ENCODE peak calls at places on chromosomes 13 and 19, in seven cellular contexts. M, L, U, X, T, S and B are unnamed samples.

GRCh38 chr19:30175987-30176386 is 196.2 kb upstream of the ZNF536 start:
- DNase-seq in T (no peak), L (no peak), S (no peak), M (no peak), U (no peak), X (no peak), B (no peak)

GRCh38 chr13:51303882-51304281 is 35.6 kb upstream of the SERPINE3 start:
- DNase-seq in U (no peak), M (no peak), S (no peak), T (no peak), X (peak), L (no peak), B (no peak)

GRCh38 chr19:4018775-4019504 is 11.4 kb downstream of the PIAS4 start:
- DNase-seq in L (no peak), S (no peak), X (no peak), M (no peak), U (no peak), T (no peak), B (no peak)

GRCh38 chr13:29883941-29884518 is 33.6 kb upstream of the UBL3 start:
- DNase-seq in X (no peak), L (peak), S (no peak), T (no peak), U (no peak), M (no peak), B (peak)

GRCh38 chr13:32228330-32229041 is 86.7 kb downstream of the ZAR1L start:
- DNase-seq in T (no peak), L (peak), S (no peak), M (peak), U (no peak), X (no peak), B (no peak)

GRCh38 chr19:23415561-23416191 is 20.4 kb upstream of the ZNF91 start:
- DNase-seq in M (no peak), T (peak), S (peak), L (no peak), X (peak), U (no peak), B (no peak)

GRCh38 chr19:4504874-4505569 is 13.3 kb downstream of the PLIN4 start:
- DNase-seq in U (no peak), M (no peak), T (no peak), S (no peak), X (no peak), L (no peak), B (no peak)

GRCh38 chr13:48457578-48458242 is 44.8 kb upstream of the LPAR6 start:
- DNase-seq in U (no peak), L (no peak), S (no peak), M (no peak), X (no peak), T (no peak), B (no peak)

GRCh38 chr19:6271721-6272410 is 7.9 kb downstream of the MLLT1 start:
- DNase-seq in S (peak), L (peak), T (peak), X (peak), M (peak), U (peak), B (peak)

GRCh38 chr13:80189889-80190597 is 150.9 kb downstream of the SPRY2 start:
- DNase-seq in T (no peak), L (no peak), M (no peak), U (no peak), X (no peak), S (no peak), B (no peak)

GRCh38 chr13:78102121-78102677 is 183.6 kb upstream of the EDNRB start:
- DNase-seq in T (peak), L (peak), U (peak), X (no peak), M (peak), S (no peak), B (peak)

GRCh38 chr19:50601407-50602088 is 33.3 kb upstream of the LRRC4B start:
- DNase-seq in X (no peak), M (no peak), L (no peak), U (no peak), T (no peak), S (no peak), B (no peak)

GRCh38 chr13:49838989-49839388 is 46.5 kb upstream of the KPNA3 start:
- DNase-seq in M (no peak), U (no peak), X (peak), L (no peak), T (no peak), S (no peak), B (no peak)

GRCh38 chr19:33883869-33884519 is 87.3 kb downstream of the KCTD15 start:
- DNase-seq in X (peak), T (peak), M (peak), U (no peak), S (peak), L (no peak), B (no peak)

GRCh38 chr13:25406377-25406776 is 34.6 kb downstream of the ATP8A2 start:
- DNase-seq in M (no peak), L (no peak), S (no peak), X (peak), T (no peak), U (no peak), B (no peak)

GRCh38 chr19:41876847-41877489 is at the start of gene CD79A:
- DNase-seq in T (no peak), L (no peak), U (no peak), S (no peak), X (no peak), M (no peak), B (no peak)

GRCh38 chr19:10797541-10798256 is 38.3 kb downstream of the TMED1 start:
- DNase-seq in S (no peak), U (no peak), L (no peak), M (no peak), T (no peak), X (no peak), B (no peak)

GRCh38 chr19:7068599-7068998 is 904 bp upstream of the ZNF557 start:
- DNase-seq in T (no peak), M (no peak), S (no peak), U (no peak), L (no peak), X (no peak), B (no peak)

GRCh38 chr13:60329221-60329983 is 67.6 kb upstream of the TDRD3 start:
- DNase-seq in L (peak), S (peak), M (peak), U (no peak), X (peak), T (no peak), B (peak)

GRCh38 chr19:919157-920050 is 2.3 kb downstream of the KISS1R start:
- DNase-seq in S (no peak), T (no peak), X (peak), L (no peak), U (no peak), M (no peak), B (no peak)

GRCh38 chr19:45613926-45614725 is 12.1 kb upstream of the GPR4 start:
- DNase-seq in S (no peak), X (no peak), T (no peak), U (no peak), M (peak), L (peak), B (peak)

GRCh38 chr19:2087621-2088100 is 8.5 kb downstream of the MOB3A start:
- DNase-seq in M (no peak), T (no peak), X (no peak), U (no peak), S (no peak), L (no peak), B (no peak)
- TF ChIP-seq CTCF in M (no peak), T (no peak), X (no peak), U (no peak), S (no peak), L (no peak), B (no peak)

DNA sequence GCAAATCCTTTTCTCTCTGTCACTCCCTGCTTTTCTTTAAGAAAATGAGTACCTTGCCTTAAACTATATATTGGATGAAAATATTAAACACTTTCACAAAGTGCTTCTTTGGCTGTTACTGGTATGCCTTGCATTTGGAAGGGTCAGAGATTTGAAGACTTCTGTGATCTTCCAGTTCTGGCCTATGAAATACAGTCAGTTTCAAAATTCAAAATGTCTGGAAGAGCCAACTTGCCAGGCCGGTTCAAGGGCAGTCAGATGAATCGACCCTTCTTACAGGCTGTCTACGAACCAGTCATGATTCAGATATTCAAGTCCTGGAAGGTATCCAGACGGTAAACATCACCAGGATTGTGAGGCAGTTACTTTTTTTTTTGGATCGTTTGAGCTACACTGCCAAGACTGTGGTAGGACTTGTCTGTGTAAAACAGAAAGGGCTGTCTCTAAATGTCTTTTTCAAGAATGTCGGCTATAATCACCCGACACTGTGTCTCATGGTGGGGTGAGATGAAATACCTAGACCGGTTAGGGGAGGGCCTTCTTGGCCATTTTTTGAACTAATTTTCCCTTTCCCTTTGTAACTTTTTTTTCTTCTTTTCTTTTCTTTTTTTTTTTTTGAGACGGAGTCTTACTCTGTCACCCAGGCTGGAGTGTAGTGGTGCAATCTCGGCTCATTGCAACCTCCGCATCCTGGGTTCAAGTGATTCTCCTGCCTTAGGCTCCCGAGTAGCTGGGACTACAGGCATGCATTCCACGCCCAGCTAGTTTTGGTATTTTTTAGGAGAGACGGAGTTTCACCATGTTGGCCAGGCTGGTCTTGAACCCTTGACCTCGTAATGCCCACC is 11.2 kb downstream of the ACTN4 start:
- DNase-seq in X (no peak), M (peak), L (peak), S (no peak), U (no peak), T (no peak), B (peak)
- H3K4me3 ChIP-seq in X (no peak), M (no peak), L (peak), S (no peak), U (peak), T (peak), B (peak)

DNA sequence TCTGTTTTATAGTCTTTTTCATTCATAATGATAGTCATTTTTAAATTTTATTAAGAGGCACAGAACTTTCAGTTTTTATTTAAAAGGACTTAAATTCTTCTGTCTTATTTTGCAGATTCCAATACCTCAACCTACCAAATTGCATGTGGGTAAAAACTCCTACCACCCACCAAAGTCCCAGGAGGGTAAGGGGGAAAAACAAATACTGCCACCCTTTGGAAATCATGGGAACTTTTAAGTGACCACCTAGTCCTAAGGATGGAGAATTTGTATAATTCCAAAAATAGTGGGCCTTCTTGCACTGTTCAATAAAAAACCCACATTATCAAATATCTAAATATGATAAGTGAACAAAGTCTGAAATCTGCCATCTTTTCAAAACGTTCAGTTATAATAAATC is 9.7 kb downstream of the SUPT20H start:
- DNase-seq in L (no peak), X (no peak), M (no peak), U (no peak), S (no peak), T (no peak), B (no peak)
- TF ChIP-seq CTCF in L (no peak), X (peak), M (peak), U (no peak), S (peak), T (no peak), B (no peak)

GRCh38 chr19:44613295-44614168 is at the start of gene IGSF23:
- DNase-seq in T (no peak), M (no peak), U (no peak), X (no peak), S (no peak), L (no peak), B (no peak)
- H3K4me3 ChIP-seq in T (no peak), M (no peak), U (no peak), X (no peak), S (no peak), L (no peak), B (no peak)

GRCh38 chr19:54420383-54421168 is 5.3 kb downstream of the TTYH1 start:
- DNase-seq in U (no peak), X (peak), T (peak), S (no peak), M (no peak), L (no peak), B (no peak)

GRCh38 chr19:54421169-54421516 is 5.9 kb downstream of the TTYH1 start:
- DNase-seq in L (no peak), X (no peak), U (no peak), M (no peak), S (no peak), T (no peak), B (no peak)

GRCh38 chr19:54421521-54421920 is 6.3 kb downstream of the TTYH1 start:
- DNase-seq in M (no peak), L (no peak), S (no peak), X (no peak), T (no peak), U (no peak), B (no peak)

GRCh38 chr19:54424201-54424600 is 8.9 kb downstream of the TTYH1 start:
- DNase-seq in U (no peak), L (no peak), X (no peak), S (no peak), T (no peak), M (no peak), B (no peak)

DNA sequence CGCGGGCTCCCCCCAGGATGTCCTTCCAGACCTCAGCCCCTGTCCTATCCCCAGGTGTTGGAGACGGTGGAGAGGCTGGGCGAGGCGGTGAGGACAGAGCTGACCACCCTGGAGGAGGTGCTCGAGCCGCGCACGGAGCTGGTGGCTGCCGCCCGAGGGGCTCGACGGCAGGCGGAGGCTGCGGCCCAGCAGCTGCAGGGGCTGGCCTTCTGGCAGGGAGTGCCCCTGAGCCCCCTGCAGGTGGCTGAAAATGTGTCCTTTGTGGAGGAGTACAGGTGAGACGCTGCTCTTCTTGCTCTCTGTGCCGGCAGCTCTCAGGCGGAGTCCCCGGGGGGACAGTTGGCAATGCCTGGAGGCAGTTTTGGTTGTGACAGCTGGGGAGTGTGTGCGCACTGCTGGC is 6.9 kb downstream of the TTYH1 start:
- DNase-seq in L (no peak), X (peak), S (no peak), U (no peak), T (no peak), M (no peak), B (no peak)
- TF ChIP-seq CTCF in L (no peak), X (peak), S (no peak), U (no peak), T (no peak), M (no peak), B (no peak)